ENCODE peak calls at places on chromosomes 13 and 19, in four cellular contexts. One of them, this sample, is unnamed.

GRCh38 chr19:13366529-13367143 is 139.6 kb downstream of the CACNA1A start:
- DNase-seq in left lung: no peak
- DNase-seq in D721Med: no peak
- DNase-seq in Caco-2: no peak
- DNase-seq in this sample: no peak

GRCh38 chr19:16886305-16886880 is 2.4 kb upstream of the F2RL3 start:
- DNase-seq in left lung: peak
- DNase-seq in D721Med: no peak
- DNase-seq in Caco-2: peak
- DNase-seq in this sample: peak

GRCh38 chr19:48739400-48739825 is 997 bp downstream of the RASIP1 start:
- DNase-seq in left lung: peak
- DNase-seq in D721Med: no peak
- DNase-seq in Caco-2: no peak
- DNase-seq in this sample: no peak

GRCh38 chr13:113143466-113144254 is 14.8 kb upstream of the PROZ start:
- DNase-seq in left lung: peak
- DNase-seq in D721Med: no peak
- DNase-seq in Caco-2: no peak
- DNase-seq in this sample: no peak

GRCh38 chr19:47323872-47324271 is 8.1 kb upstream of the C5AR2 start:
- DNase-seq in left lung: peak
- DNase-seq in D721Med: no peak
- DNase-seq in Caco-2: no peak
- DNase-seq in this sample: no peak

GRCh38 chr19:661427-662196 is 1.4 kb downstream of the RNF126 start:
- DNase-seq in left lung: no peak
- DNase-seq in D721Med: no peak
- DNase-seq in Caco-2: no peak
- DNase-seq in this sample: peak

GRCh38 chr19:8618751-8619150 is 8.2 kb upstream of the ADAMTS10 start:
- DNase-seq in left lung: no peak
- DNase-seq in D721Med: no peak
- DNase-seq in Caco-2: no peak
- DNase-seq in this sample: no peak

GRCh38 chr19:44552324-44552723 is 22.8 kb upstream of the CEACAM20 start:
- DNase-seq in left lung: no peak
- DNase-seq in D721Med: no peak
- DNase-seq in Caco-2: no peak
- DNase-seq in this sample: peak

GRCh38 chr13:33230178-33230881 is 55.2 kb downstream of the STARD13 start:
- DNase-seq in left lung: no peak
- DNase-seq in D721Med: no peak
- DNase-seq in Caco-2: no peak
- DNase-seq in this sample: no peak

GRCh38 chr19:34034318-34034846 is 137.9 kb upstream of the LSM14A start:
- DNase-seq in left lung: no peak
- DNase-seq in D721Med: no peak
- DNase-seq in Caco-2: no peak
- DNase-seq in this sample: no peak

GRCh38 chr13:99379856-99380255 is 72.7 kb upstream of the GPR183 start:
- DNase-seq in left lung: no peak
- DNase-seq in D721Med: no peak
- DNase-seq in Caco-2: no peak
- DNase-seq in this sample: no peak

GRCh38 chr13:50128406-50129048 is 113.3 kb downstream of the KCNRG start:
- DNase-seq in left lung: no peak
- DNase-seq in D721Med: no peak
- DNase-seq in Caco-2: no peak
- DNase-seq in this sample: no peak

GRCh38 chr19:425056-425455 is 16.1 kb upstream of the C2CD4C start:
- DNase-seq in left lung: peak
- DNase-seq in D721Med: no peak
- DNase-seq in Caco-2: no peak
- DNase-seq in this sample: no peak

GRCh38 chr19:8057545-8058270 is 5.1 kb downstream of the CCL25 start:
- DNase-seq in left lung: no peak
- DNase-seq in D721Med: peak
- DNase-seq in Caco-2: no peak
- DNase-seq in this sample: no peak

GRCh38 chr19:18862976-18863842 is 31.4 kb downstream of the UPF1 start:
- DNase-seq in left lung: peak
- DNase-seq in D721Med: no peak
- DNase-seq in Caco-2: no peak
- DNase-seq in this sample: no peak

GRCh38 chr13:94110011-94110410 is 369.5 kb downstream of the DCT start:
- DNase-seq in left lung: no peak
- DNase-seq in D721Med: no peak
- DNase-seq in Caco-2: no peak
- DNase-seq in this sample: no peak

GRCh38 chr13:31012285-31013024 is 80.0 kb downstream of the TEX26 start:
- DNase-seq in left lung: no peak
- DNase-seq in D721Med: no peak
- DNase-seq in Caco-2: no peak
- DNase-seq in this sample: no peak

GRCh38 chr13:86425127-86425526 is 625.9 kb upstream of the SLITRK6 start:
- DNase-seq in left lung: no peak
- DNase-seq in D721Med: no peak
- DNase-seq in Caco-2: no peak
- DNase-seq in this sample: no peak

GRCh38 chr13:50412046-50412617 is 396.9 kb downstream of the KCNRG start:
- DNase-seq in left lung: no peak
- DNase-seq in D721Med: no peak
- DNase-seq in Caco-2: no peak
- DNase-seq in this sample: peak

GRCh38 chr13:21124853-21125252 is 51.5 kb downstream of the SKA3 start:
- DNase-seq in left lung: no peak
- DNase-seq in D721Med: no peak
- DNase-seq in Caco-2: no peak
- DNase-seq in this sample: peak

GRCh38 chr19:15426485-15427349 is 7.9 kb upstream of the AKAP8L start:
- DNase-seq in left lung: no peak
- DNase-seq in D721Med: no peak
- DNase-seq in Caco-2: no peak
- DNase-seq in this sample: no peak

GRCh38 chr13:101202590-101202989 is 213.7 kb downstream of the NALCN start:
- DNase-seq in left lung: no peak
- DNase-seq in D721Med: no peak
- DNase-seq in Caco-2: no peak
- DNase-seq in this sample: no peak

GRCh38 chr13:79282976-79283375 is 123.1 kb downstream of the RBM26 start:
- DNase-seq in left lung: no peak
- DNase-seq in D721Med: no peak
- DNase-seq in Caco-2: no peak
- DNase-seq in this sample: peak

GRCh38 chr19:43777163-43777700 is 3.5 kb downstream of the KCNN4 start:
- DNase-seq in left lung: no peak
- DNase-seq in D721Med: no peak
- DNase-seq in Caco-2: no peak
- DNase-seq in this sample: peak

GRCh38 chr13:110109910-110110309 is 197.0 kb downstream of the COL4A1 start:
- DNase-seq in left lung: no peak
- DNase-seq in D721Med: no peak
- DNase-seq in Caco-2: no peak
- DNase-seq in this sample: peak

GRCh38 chr19:18436651-18437478 is 1.1 kb downstream of the ISYNA1 start:
- DNase-seq in left lung: no peak
- DNase-seq in D721Med: peak
- DNase-seq in Caco-2: peak
- DNase-seq in this sample: peak

GRCh38 chr19:39558623-39559117 is 18.7 kb upstream of the EID2 start:
- DNase-seq in left lung: no peak
- DNase-seq in D721Med: no peak
- DNase-seq in Caco-2: no peak
- DNase-seq in this sample: no peak

GRCh38 chr19:37997911-37998344 is 90.9 kb downstream of the SIPA1L3 start:
- DNase-seq in left lung: no peak
- DNase-seq in D721Med: no peak
- DNase-seq in Caco-2: no peak
- DNase-seq in this sample: peak

GRCh38 chr13:43880451-43880850 is 747 bp downstream of the LACC1 start:
- DNase-seq in left lung: no peak
- DNase-seq in D721Med: no peak
- DNase-seq in Caco-2: no peak
- DNase-seq in this sample: no peak

GRCh38 chr19:40521276-40521675 is 54.5 kb downstream of the SPTBN4 start:
- DNase-seq in left lung: no peak
- DNase-seq in D721Med: no peak
- DNase-seq in Caco-2: no peak
- DNase-seq in this sample: no peak

GRCh38 chr13:20561731-20562130 is 5.2 kb upstream of the IFT88 start:
- DNase-seq in left lung: no peak
- DNase-seq in D721Med: no peak
- DNase-seq in Caco-2: no peak
- DNase-seq in this sample: no peak

DNA sequence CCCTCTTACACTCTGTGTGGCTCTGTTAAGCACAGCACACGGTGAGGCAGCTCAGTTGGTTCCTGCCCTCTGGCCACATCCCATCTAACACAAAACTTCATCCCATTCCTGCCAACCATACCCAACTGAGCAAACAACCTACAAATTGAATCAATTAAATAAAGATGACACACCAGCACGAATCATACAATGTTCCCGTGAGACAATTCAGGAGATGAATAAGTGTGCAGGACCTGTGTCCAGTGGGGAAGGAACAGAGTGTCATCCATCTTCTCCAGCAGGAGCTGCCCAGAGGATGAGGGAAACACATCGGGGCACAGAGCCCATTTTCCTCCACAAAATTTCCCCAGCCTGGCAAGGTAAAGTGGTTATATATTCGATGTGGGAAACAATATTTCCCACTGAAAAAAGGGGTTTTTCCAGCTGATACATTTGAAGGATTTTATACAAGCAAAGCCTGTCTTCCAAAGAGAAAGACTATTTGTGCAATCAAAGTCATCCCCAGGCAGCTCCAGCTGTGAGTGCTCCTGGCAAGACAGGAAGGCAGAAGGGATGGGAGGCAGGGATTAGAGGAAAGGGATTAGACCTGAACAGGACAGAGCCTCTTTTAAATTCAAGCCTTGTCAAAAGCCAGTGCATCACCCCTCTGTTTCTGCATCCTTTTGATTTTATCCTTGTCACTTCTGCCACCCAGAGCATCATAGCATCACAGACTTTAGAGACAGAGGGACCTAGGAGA is 240.2 kb downstream of the LHFPL6 start:
- DNase-seq in left lung: no peak
- DNase-seq in D721Med: no peak
- DNase-seq in Caco-2: no peak
- DNase-seq in this sample: no peak
- TF ChIP-seq CTCF in left lung: no peak
- TF ChIP-seq CTCF in D721Med: no peak
- TF ChIP-seq CTCF in Caco-2: no peak
- TF ChIP-seq CTCF in this sample: no peak

GRCh38 chr13:111472559-111473460 is 152.4 kb downstream of the TEX29 start:
- DNase-seq in left lung: no peak
- DNase-seq in D721Med: no peak
- DNase-seq in Caco-2: no peak
- DNase-seq in this sample: no peak

GRCh38 chr13:111476197-111476596 is 155.8 kb downstream of the TEX29 start:
- DNase-seq in left lung: no peak
- DNase-seq in D721Med: no peak
- DNase-seq in Caco-2: no peak
- DNase-seq in this sample: no peak

GRCh38 chr13:111472083-111472482 is 151.6 kb downstream of the TEX29 start:
- DNase-seq in left lung: no peak
- DNase-seq in D721Med: no peak
- DNase-seq in Caco-2: no peak
- DNase-seq in this sample: no peak

GRCh38 chr13:111475488-111475887 is 155.0 kb downstream of the TEX29 start:
- DNase-seq in left lung: no peak
- DNase-seq in D721Med: no peak
- DNase-seq in Caco-2: no peak
- DNase-seq in this sample: no peak

DNA sequence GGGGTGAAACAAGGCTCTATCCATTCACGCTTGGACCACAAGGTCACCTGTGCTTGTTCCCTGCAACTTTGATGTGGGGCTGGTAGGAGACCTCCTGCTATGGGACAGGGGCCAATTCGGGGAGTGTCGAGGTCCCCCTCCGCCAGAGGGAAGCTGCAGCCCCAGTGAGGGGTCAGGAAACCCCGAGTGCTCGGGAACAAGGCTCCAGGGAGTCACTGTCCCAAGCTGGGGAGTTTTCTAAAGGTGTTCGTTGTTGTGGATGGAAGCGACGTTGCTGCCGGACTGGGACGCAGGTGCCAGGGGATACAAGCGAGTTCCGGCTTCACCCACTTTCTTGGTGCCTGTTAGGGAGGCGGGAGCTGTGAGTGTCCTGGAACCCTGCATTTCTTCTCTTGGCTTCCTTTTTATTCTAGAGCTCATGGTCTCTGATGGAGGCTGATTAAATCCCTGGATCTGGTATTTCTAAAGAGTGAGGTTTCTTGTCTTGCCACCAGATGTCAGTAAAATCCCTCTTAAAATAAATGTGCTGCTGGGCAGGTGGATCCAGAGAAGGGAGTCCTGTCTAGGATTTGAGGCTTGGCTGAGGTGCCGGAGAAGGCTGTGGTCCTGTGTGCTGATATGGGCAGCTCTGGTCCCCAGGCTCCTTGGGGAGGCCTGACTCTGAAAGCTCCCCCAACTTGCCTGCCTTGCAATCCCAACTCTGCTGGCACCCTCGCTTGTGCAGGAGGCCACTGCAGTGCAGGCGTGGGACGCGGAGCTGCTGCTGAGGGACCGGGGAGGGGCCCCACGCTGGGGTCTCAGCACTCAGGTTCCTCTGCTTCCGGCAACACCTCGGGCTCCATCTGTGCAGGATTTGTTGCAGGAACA is 153.9 kb downstream of the TEX29 start:
- DNase-seq in left lung: no peak
- DNase-seq in D721Med: peak
- DNase-seq in Caco-2: no peak
- DNase-seq in this sample: peak
- TF ChIP-seq CTCF in left lung: peak
- TF ChIP-seq CTCF in D721Med: peak
- TF ChIP-seq CTCF in Caco-2: peak
- TF ChIP-seq CTCF in this sample: peak

DNA sequence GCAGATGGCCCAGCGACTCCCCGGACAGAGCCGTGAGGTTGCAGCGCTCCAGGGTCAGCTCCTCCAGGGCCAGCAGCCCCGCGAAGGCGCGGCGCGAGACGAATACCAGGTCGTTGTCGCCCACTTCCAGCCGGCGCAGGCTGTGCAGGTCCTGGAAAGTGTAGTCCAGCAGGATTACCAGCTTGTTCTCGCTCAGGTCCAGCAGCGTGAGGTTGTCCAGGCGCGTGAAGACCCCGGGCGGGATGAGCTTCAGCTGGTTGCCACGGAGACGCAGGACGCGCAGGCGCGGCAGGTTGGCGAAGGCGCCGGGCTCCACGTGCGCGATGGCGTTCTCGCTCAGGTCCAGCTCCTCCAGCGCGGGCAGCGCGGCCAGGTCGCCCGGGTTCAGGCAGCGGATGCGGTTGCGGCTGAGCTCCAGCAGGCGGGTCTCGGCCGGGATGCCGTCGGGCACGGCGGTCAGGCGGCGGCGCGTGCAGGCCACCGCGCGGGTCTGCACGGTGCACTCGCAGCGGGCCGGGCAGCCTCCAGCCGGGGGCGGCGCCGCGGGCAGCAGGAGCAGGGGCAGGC is 9.3 kb upstream of the PEAK3 start:
- DNase-seq in left lung: peak
- DNase-seq in D721Med: no peak
- DNase-seq in Caco-2: no peak
- DNase-seq in this sample: no peak
- TF ChIP-seq CTCF in left lung: no peak
- TF ChIP-seq CTCF in D721Med: no peak
- TF ChIP-seq CTCF in Caco-2: no peak
- TF ChIP-seq CTCF in this sample: no peak

GRCh38 chr13:72384186-72384823 is 343.1 kb downstream of the MZT1 start:
- DNase-seq in left lung: no peak
- DNase-seq in D721Med: no peak
- DNase-seq in Caco-2: no peak
- DNase-seq in this sample: no peak
- TF ChIP-seq CTCF in left lung: no peak
- TF ChIP-seq CTCF in D721Med: peak
- TF ChIP-seq CTCF in Caco-2: no peak
- TF ChIP-seq CTCF in this sample: no peak

This sample was measured in hepatocyte.